ENCODE peak calls at places on chromosomes 6 and 20, in eight cellular contexts. R is upper lobe of right lung; V is fibroblast of mammary gland; S is CD8-positive, alpha-beta T cell; A is PC-9; J is endothelial cell; E is suprapubic skin; K is WERI-Rb-1. M is an unnamed sample.

GRCh38 chr6:134806151-134806550 is 143.8 kb downstream of the ALDH8A1 start:
- DNase-seq in V (no peak), K (no peak), S (no peak), A (peak; percentile 9), E (no peak), J (no peak), R (no peak), M (peak; percentile 58)

GRCh38 chr6:43407296-43407695 is 20.0 kb upstream of the ABCC10 start:
- DNase-seq in K (no peak), A (no peak), E (no peak), R (no peak), S (no peak), V (no peak), J (no peak), M (no peak)

GRCh38 chr6:158686791-158687381 is 37.0 kb downstream of the SYTL3 start:
- DNase-seq in K (no peak), R (no peak), J (no peak), E (no peak), V (no peak), A (no peak), S (peak; percentile 67), M (no peak)

GRCh38 chr6:157020398-157021266 is 243.5 kb downstream of the ARID1B start:
- DNase-seq in J (peak; percentile 71), A (no peak), K (peak; percentile 42), E (no peak), R (peak; percentile 79), S (peak; percentile 57), V (peak; percentile 61), M (peak; percentile 10)

GRCh38 chr6:152950240-152950639 is 32.6 kb downstream of the FBXO5 start:
- DNase-seq in E (no peak), V (no peak), S (no peak), R (no peak), J (no peak), K (no peak), A (no peak), M (no peak)

GRCh38 chr6:131770776-131771175 is 37.0 kb upstream of the ENPP1 start:
- DNase-seq in S (no peak), R (no peak), E (no peak), A (no peak), V (no peak), K (no peak), J (no peak), M (no peak)

GRCh38 chr6:28794175-28795002 is 129.4 kb downstream of the TRIM27 start:
- DNase-seq in J (no peak), E (no peak), R (no peak), A (no peak), S (no peak), K (peak; percentile 64), V (peak; percentile 71), M (no peak)

GRCh38 chr20:6708010-6708409 is 59.5 kb upstream of the BMP2 start:
- DNase-seq in J (no peak), S (no peak), K (no peak), V (peak; percentile 53), A (no peak), R (peak; percentile 88), E (no peak), M (peak; percentile 3)

GRCh38 chr6:15538106-15538505 is 124.7 kb downstream of the DTNBP1 start:
- DNase-seq in J (no peak), A (no peak), S (no peak), R (no peak), E (no peak), K (no peak), V (no peak), M (no peak)

GRCh38 chr20:36368400-36368799 is 62.3 kb downstream of the DLGAP4 start:
- DNase-seq in V (no peak), R (no peak), J (no peak), E (no peak), K (no peak), A (no peak), S (no peak), M (no peak)

GRCh38 chr6:157770946-157771345 is 52.1 kb upstream of the SNX9 start:
- DNase-seq in R (no peak), J (no peak), S (no peak), V (peak; percentile 85), A (peak; percentile 80), E (no peak), K (no peak), M (no peak)

GRCh38 chr6:23414204-23414501 is 711.9 kb upstream of the NRSN1 start:
- DNase-seq in A (no peak), S (no peak), J (no peak), R (no peak), E (no peak), K (no peak), V (peak; percentile 60), M (peak; percentile 89)

GRCh38 chr6:72081880-72082279 is 195.5 kb downstream of the RIMS1 start:
- DNase-seq in E (no peak), R (no peak), S (no peak), A (no peak), J (no peak), K (no peak), V (no peak), M (no peak)

GRCh38 chr6:50249493-50249892 is 199.8 kb upstream of the DEFB112 start:
- DNase-seq in S (no peak), A (no peak), K (no peak), R (no peak), J (no peak), E (no peak), V (peak; percentile 0), M (no peak)

GRCh38 chr20:47027042-47027441 is 132.4 kb downstream of the EYA2 start:
- DNase-seq in K (no peak), E (no peak), S (no peak), J (no peak), V (no peak), R (no peak), A (peak; percentile 71), M (no peak)

GRCh38 chr6:157760137-157760536 is 62.9 kb upstream of the SNX9 start:
- DNase-seq in S (no peak), K (no peak), R (no peak), V (no peak), E (no peak), A (no peak), J (no peak), M (no peak)

GRCh38 chr6:18262812-18263560 is 1.3 kb downstream of the DEK start:
- DNase-seq in R (no peak), E (no peak), A (peak; percentile 50), S (peak; percentile 43), V (peak; percentile 17), J (no peak), K (no peak), M (no peak)

GRCh38 chr20:56328861-56329260 is 29.9 kb upstream of the FAM210B start:
- DNase-seq in V (peak; percentile 10), A (peak; percentile 40), S (no peak), E (no peak), K (no peak), J (no peak), R (no peak), M (no peak)

GRCh38 chr20:276620-277495 is 13.7 kb downstream of the C20orf96 start:
- DNase-seq in K (no peak), S (no peak), R (no peak), V (no peak), J (no peak), A (no peak), E (no peak), M (no peak)

GRCh38 chr6:110044093-110044492 is 66.0 kb downstream of the GPR6 start:
- DNase-seq in A (peak; percentile 31), R (peak; percentile 40), K (no peak), V (no peak), E (no peak), S (no peak), J (peak; percentile 0), M (no peak)

GRCh38 chr6:121619013-121619412 is 183.6 kb downstream of the GJA1 start:
- DNase-seq in E (no peak), V (no peak), J (no peak), S (no peak), R (no peak), A (no peak), K (no peak), M (no peak)

DNA sequence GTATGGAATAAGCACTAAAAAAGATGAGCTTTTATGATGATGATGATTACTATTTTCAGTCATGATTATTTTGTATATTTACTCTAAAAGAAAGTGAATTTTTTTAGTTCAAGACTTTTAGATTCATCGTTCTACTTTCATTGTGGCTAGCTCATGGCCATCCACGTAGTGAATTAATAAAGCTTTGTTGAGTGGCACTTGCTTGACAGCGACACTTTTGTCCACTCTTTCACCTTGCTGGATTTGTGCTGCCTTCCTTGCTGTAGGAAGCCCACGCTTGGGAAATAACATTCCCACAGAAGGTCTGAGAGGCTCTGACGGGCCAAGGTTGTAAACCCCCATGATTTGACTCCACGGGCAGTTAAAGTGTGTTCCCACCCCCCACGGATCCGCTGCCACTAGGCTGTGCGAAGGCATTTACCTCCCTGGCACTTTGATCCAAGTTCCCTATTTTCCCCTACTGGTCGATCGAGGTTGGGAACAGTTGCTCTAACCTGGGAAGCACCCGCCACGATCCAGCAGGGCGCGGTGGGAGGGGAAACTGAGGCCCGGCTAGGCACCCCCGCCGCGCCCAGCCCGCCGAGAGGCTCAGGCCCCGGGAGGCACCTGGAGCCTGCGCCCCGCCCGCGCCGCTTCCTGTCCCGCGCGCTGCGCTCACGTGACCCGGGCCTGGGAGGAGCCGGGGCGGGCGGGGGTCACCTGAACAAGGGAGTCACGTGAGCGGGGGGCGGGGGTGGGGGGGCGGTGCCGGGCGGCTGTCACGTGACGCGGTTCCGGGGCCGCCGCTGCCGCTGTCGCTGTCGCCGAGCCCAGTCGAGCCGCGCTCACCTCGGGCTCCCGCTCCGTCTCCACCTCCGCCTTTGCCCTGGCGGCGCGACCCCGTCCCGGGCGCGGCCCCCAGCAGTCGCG is at the start of gene IGF2R:
- DNase-seq in K (peak; percentile 93), V (peak; percentile 78), A (peak; percentile 60), J (peak; percentile 86), R (peak; percentile 97), E (peak; percentile 97), S (peak; percentile 95), M (peak; percentile 81)
- TF ChIP-seq CTCF in K (no peak), V (no peak), A (no peak), J (peak; percentile 18), R (no peak), E (no peak), S (no peak), M (no peak)

DNA sequence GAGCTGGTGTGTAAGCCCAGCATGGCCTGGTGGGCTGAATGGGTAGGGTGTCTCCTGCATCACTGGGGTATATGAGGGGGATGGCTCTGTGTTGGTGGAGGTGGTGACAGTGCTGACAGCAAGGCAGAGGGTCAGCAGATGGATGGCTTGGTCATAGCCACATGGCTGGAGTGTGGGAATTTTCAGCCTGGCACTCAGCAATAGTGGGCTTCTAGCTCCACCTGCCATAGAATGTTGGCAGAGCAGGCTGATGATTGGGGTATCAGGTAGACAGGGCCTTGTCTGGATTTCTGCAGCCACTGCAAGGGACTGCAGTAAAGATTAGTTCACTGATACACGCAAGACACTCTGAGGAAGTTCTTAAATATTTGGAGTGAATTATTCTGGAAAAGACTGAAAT is 137.5 kb upstream of the BACH2 start:
- DNase-seq in A (no peak), E (no peak), R (no peak), S (no peak), J (no peak), K (peak; percentile 24), V (no peak), M (no peak)
- TF ChIP-seq CTCF in A (peak; percentile 29), E (no peak), R (no peak), S (no peak), J (no peak), K (peak; percentile 51), V (no peak), M (no peak)

GRCh38 chr6:136031982-136032381 is 180.5 kb downstream of the PDE7B start:
- DNase-seq in K (peak; percentile 18), V (peak; percentile 83), S (no peak), A (no peak), E (no peak), R (no peak), J (peak; percentile 18), M (no peak)
- TF ChIP-seq CTCF in K (peak; percentile 55), V (peak; percentile 80), S (peak; percentile 12), A (peak; percentile 59), E (peak; percentile 11), R (peak; percentile 51), J (peak; percentile 55), M (peak; percentile 46)

GRCh38 chr20:10316582-10316981 is 98.0 kb downstream of the SNAP25 start:
- DNase-seq in A (no peak), K (peak; percentile 11), E (no peak), S (no peak), R (no peak), J (no peak), V (no peak), M (no peak)
- TF ChIP-seq CTCF in A (peak; percentile 44), K (peak; percentile 17), E (no peak), S (no peak), R (peak; percentile 17), J (no peak), V (peak; percentile 19), M (no peak)

M was measured in AG09319.